ENCODE peak calls at places on chromosomes 12 and 14, in six cellular contexts. G is GM23338; V is AG04450; W is M059J; F is amniotic stem cell; H is activated CD8-positive, alpha-beta memory T cell treated with anti-CD3 and anti-CD28 coated beads, Interleukin-2, amount 50 U/mL, for 4 hours. C is an unnamed sample.

GRCh38 chr12:108618079-108618952 is 15.4 kb downstream of the SELPLG start:
- DNase-seq in V (peak; percentile 72), H (peak; percentile 79), F (peak; percentile 53), G (peak; percentile 95), W (peak; percentile 85), C (peak; percentile 91)

GRCh38 chr12:131007794-131008460 is 54.2 kb downstream of the ADGRD1 start:
- DNase-seq in F (no peak), V (no peak), H (no peak), G (no peak), W (no peak), C (no peak)

GRCh38 chr12:48765753-48766162 is 23.1 kb downstream of the ADCY6 start:
- DNase-seq in W (peak; percentile 51), F (no peak), H (no peak), G (no peak), V (no peak), C (no peak)

GRCh38 chr14:88241810-88242209 is 81.3 kb downstream of the KCNK10 start:
- DNase-seq in G (no peak), H (no peak), V (no peak), F (no peak), W (no peak), C (no peak)

GRCh38 chr12:22459872-22460490 is 84.4 kb downstream of the C2CD5 start:
- DNase-seq in H (no peak), V (no peak), W (peak; percentile 57), G (peak; percentile 91), F (peak; percentile 49), C (peak; percentile 20)

GRCh38 chr12:126663304-126664094 is 1598.3 kb downstream of the AACS start:
- DNase-seq in H (no peak), G (peak; percentile 68), W (peak; percentile 6), F (no peak), V (no peak), C (peak; percentile 19)

GRCh38 chr12:106305376-106305775 is 2.8 kb downstream of the TCP11L2 start:
- DNase-seq in H (no peak), F (no peak), W (no peak), G (peak; percentile 13), V (no peak), C (no peak)

GRCh38 chr14:68076451-68076850 is 256.9 kb downstream of the RAD51B start:
- DNase-seq in V (no peak), W (peak; percentile 7), F (no peak), H (no peak), G (no peak), C (no peak)

GRCh38 chr14:56474419-56475022 is 105.1 kb upstream of the TMEM260 start:
- DNase-seq in W (peak; percentile 34), H (no peak), V (no peak), G (peak; percentile 75), F (no peak), C (peak; percentile 31)

GRCh38 chr14:91388551-91388975 is 29.1 kb downstream of the CCDC88C start:
- DNase-seq in V (no peak), W (no peak), H (peak; percentile 54), F (no peak), G (no peak), C (no peak)

GRCh38 chr14:38078393-38078792 is 129.3 kb upstream of the SSTR1 start:
- DNase-seq in H (peak; percentile 34), V (no peak), G (no peak), W (no peak), F (no peak), C (no peak)

GRCh38 chr14:100129161-100129589 is 30.3 kb downstream of the DEGS2 start:
- DNase-seq in V (no peak), F (no peak), H (no peak), G (no peak), W (no peak), C (no peak)

GRCh38 chr14:103600503-103600902 is 28.5 kb upstream of the KLC1 start:
- DNase-seq in H (no peak), W (no peak), G (no peak), V (no peak), F (no peak), C (no peak)

GRCh38 chr12:46585854-46586621 is 213.5 kb upstream of the SLC38A2 start:
- DNase-seq in F (no peak), W (peak; percentile 54), H (no peak), G (peak; percentile 68), V (peak; percentile 78), C (peak; percentile 84)